ENCODE peak calls at places on chromosome 6, in five cellular contexts. U is body of pancreas, M is upper lobe of right lung, K is heart right ventricle, R is A549. G is an unnamed sample.

GRCh38 chr6:32622545-32623401 is 14.4 kb upstream of the HLA-DQA1 start:
- DNase-seq in U (peak; percentile 51), M (no peak), K (no peak), R (no peak), G (no peak)

GRCh38 chr6:143964667-143965066 is 43.4 kb downstream of the PLAGL1 start:
- DNase-seq in U (no peak), M (no peak), K (peak; percentile 18), R (no peak), G (no peak)

GRCh38 chr6:32413427-32414047 is 6.6 kb upstream of the BTNL2 start:
- DNase-seq in U (peak; percentile 78), M (peak; percentile 89), K (peak; percentile 72), R (peak; percentile 37), G (peak; percentile 81)

GRCh38 chr6:163193326-163193725 is 221.2 kb upstream of the QKI start:
- DNase-seq in U (no peak), M (no peak), K (no peak), R (no peak), G (no peak)

GRCh38 chr6:15793288-15793687 is 130.5 kb upstream of the DTNBP1 start:
- DNase-seq in U (no peak), M (no peak), K (peak; percentile 5), R (no peak), G (no peak)

GRCh38 chr6:25369043-25369442 is 89.9 kb downstream of the CARMIL1 start:
- DNase-seq in U (peak; percentile 51), M (no peak), K (peak; percentile 28), R (no peak), G (no peak)

GRCh38 chr6:110287462-110288341 is 70.4 kb downstream of the METTL24 start:
- DNase-seq in U (peak; percentile 9), M (no peak), K (no peak), R (no peak), G (no peak)

GRCh38 chr6:148436466-148436865 is 93.8 kb downstream of the SASH1 start:
- DNase-seq in U (no peak), M (no peak), K (no peak), R (no peak), G (no peak)

GRCh38 chr6:117346142-117346930 is 79.4 kb downstream of the ROS1 start:
- DNase-seq in U (no peak), M (no peak), K (no peak), R (peak; percentile 8), G (no peak)

GRCh38 chr6:33894438-33894837 is 90.6 kb upstream of the MLN start:
- DNase-seq in U (no peak), M (no peak), K (peak; percentile 22), R (no peak), G (no peak)

GRCh38 chr6:166626177-166627038 is 643 bp downstream of the RPS6KA2 start:
- DNase-seq in U (peak; percentile 56), M (peak; percentile 77), K (no peak), R (no peak), G (no peak)

GRCh38 chr6:36127462-36128016 is 2.8 kb upstream of the MAPK13 start:
- DNase-seq in U (peak; percentile 31), M (peak; percentile 82), K (no peak), R (peak; percentile 40), G (no peak)

GRCh38 chr6:49527315-49527714 is 23.2 kb upstream of the C6orf141 start:
- DNase-seq in U (no peak), M (no peak), K (no peak), R (no peak), G (no peak)

GRCh38 chr6:14799928-14800327 is 445.9 kb upstream of the JARID2 start:
- DNase-seq in U (peak; percentile 72), M (no peak), K (peak; percentile 88), R (peak; percentile 6), G (no peak)

GRCh38 chr6:139392834-139393233 is 18.4 kb upstream of the CITED2 start:
- DNase-seq in U (no peak), M (no peak), K (no peak), R (no peak), G (no peak)

GRCh38 chr6:169838291-169839028 is 87.0 kb downstream of the ERMARD start:
- DNase-seq in U (no peak), M (no peak), K (no peak), R (no peak), G (no peak)

GRCh38 chr6:108541843-108542795 is 18.6 kb upstream of the FOXO3 start:
- DNase-seq in U (peak; percentile 82), M (no peak), K (peak; percentile 72), R (peak; percentile 40), G (no peak)

GRCh38 chr6:72825265-72825918 is 203.5 kb downstream of the KCNQ5 start:
- DNase-seq in U (no peak), M (no peak), K (no peak), R (no peak), G (no peak)

GRCh38 chr6:166490671-166491500 is 95.6 kb downstream of the RAMACL start:
- DNase-seq in U (peak; percentile 4), M (no peak), K (no peak), R (no peak), G (no peak)

GRCh38 chr6:140138311-140138994 is 764.0 kb upstream of the CITED2 start:
- DNase-seq in U (no peak), M (no peak), K (no peak), R (no peak), G (no peak)

GRCh38 chr6:30782425-30783014 is 38.2 kb upstream of the IER3 start:
- DNase-seq in U (no peak), M (no peak), K (no peak), R (peak; percentile 33), G (no peak)

GRCh38 chr6:2412731-2413130 is 167.3 kb upstream of the GMDS start:
- DNase-seq in U (no peak), M (no peak), K (no peak), R (no peak), G (no peak)

GRCh38 chr6:69422474-69422873 is 374.3 kb downstream of the LMBRD1 start:
- DNase-seq in U (no peak), M (no peak), K (no peak), R (no peak), G (no peak)

GRCh38 chr6:148628251-148628650 is 118.6 kb upstream of the UST start:
- DNase-seq in U (no peak), M (no peak), K (no peak), R (no peak), G (no peak)

GRCh38 chr6:31711233-31711632 is 3.9 kb upstream of the LY6G6D start:
- DNase-seq in U (no peak), M (no peak), K (no peak), R (no peak), G (no peak)

GRCh38 chr6:1485678-1486077 is 96.3 kb downstream of the FOXF2 start:
- DNase-seq in U (no peak), M (no peak), K (no peak), R (peak; percentile 75), G (no peak)

GRCh38 chr6:140393665-140394064 is 1019.2 kb upstream of the CITED2 start:
- DNase-seq in U (no peak), M (no peak), K (no peak), R (no peak), G (no peak)

GRCh38 chr6:84805145-84805544 is 40.7 kb upstream of the TBX18 start:
- DNase-seq in U (no peak), M (no peak), K (no peak), R (no peak), G (no peak)

GRCh38 chr6:84798257-84798656 is 33.9 kb upstream of the TBX18 start:
- DNase-seq in U (no peak), M (no peak), K (no peak), R (no peak), G (no peak)

GRCh38 chr6:84804720-84805119 is 40.3 kb upstream of the TBX18 start:
- DNase-seq in U (no peak), M (no peak), K (no peak), R (no peak), G (no peak)

GRCh38 chr6:84796343-84796742 is 31.9 kb upstream of the TBX18 start:
- DNase-seq in U (no peak), M (no peak), K (no peak), R (no peak), G (no peak)

DNA sequence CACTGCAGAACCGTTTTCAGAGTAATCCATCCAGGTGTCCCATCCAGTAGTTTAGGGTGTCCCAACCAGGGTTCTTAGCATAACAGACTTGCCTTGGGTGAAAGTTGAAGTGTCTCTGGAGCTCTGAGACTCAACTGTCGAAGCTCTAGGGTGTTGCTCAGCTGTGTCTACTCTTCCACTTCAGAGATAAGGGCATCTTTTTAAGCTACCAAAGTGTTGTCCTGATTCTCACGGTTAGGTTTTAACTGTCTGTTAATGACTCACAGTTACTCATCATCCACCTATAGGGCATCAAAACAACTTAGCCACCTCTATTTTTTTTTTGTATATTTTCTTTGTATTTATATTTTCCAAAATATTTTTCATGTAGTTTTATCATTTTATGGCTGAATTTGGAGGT is 36.9 kb upstream of the TBX18 start:
- DNase-seq in U (no peak), M (no peak), K (no peak), R (no peak), G (no peak)
- H3K4me3 ChIP-seq in U (no peak overlapping the region), M (no peak overlapping the region), K (no peak overlapping the region), R (no peak overlapping the region), G (no peak overlapping the region)

DNA sequence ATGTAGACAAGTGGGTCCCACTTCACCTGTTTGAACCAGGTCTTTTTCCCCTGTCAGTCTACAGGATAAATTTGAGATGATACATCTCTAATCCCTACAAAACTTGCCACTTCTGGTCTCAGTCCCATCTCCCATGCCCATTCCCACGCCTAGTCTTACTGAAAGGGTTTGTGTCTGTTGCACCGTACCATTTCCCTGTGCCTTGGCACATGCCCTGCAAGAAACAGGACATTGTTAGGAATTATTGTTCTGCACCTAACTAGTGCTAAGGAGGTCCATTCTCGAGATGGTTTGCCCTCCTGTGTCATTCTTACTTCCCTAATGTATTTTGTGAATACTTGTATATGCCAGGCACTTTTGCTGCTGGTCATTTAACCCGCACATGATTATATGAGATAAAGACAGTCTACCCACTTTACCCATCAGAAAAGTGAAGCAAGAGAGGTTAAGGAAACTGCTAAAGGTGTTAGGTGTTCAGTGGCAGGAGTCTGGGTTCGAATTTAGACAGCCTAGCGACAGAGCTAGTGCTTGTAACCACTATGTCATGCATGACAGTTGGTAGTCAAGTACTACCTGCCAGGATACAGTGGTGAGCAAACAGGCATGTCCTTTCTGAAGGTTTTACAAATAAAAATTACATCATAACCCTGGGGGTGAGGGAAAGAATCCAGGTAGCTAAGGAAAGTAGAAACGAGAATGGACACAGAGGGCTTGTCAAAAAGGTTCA is 12.7 kb downstream of the FAM217A start:
- DNase-seq in U (no peak), M (no peak), K (no peak), R (no peak), G (no peak)
- TF ChIP-seq CTCF in U (no peak), M (no peak), K (no peak), R (no peak), G (no peak)

GRCh38 chr6:52013035-52013434 is 74.4 kb downstream of the PKHD1 start:
- DNase-seq in U (peak; percentile 19), M (no peak), K (no peak), R (no peak), G (no peak)

GRCh38 chr6:52016918-52017748 is 70.3 kb downstream of the PKHD1 start:
- DNase-seq in U (peak; percentile 36), M (no peak), K (no peak), R (no peak), G (no peak)

GRCh38 chr6:52012582-52012981 is 74.8 kb downstream of the PKHD1 start:
- DNase-seq in U (no peak), M (no peak), K (no peak), R (no peak), G (no peak)

GRCh38 chr6:52015953-52016352 is 71.5 kb downstream of the PKHD1 start:
- DNase-seq in U (no peak), M (no peak), K (no peak), R (no peak), G (no peak)

GRCh38 chr6:52014391-52014790 is 73.0 kb downstream of the PKHD1 start:
- DNase-seq in U (no peak), M (no peak), K (no peak), R (no peak), G (no peak)
- H3K4me3 ChIP-seq in U (no peak overlapping the region), M (no peak overlapping the region), K (no peak overlapping the region), R (no peak overlapping the region), G (no peak overlapping the region)

GRCh38 chr6:137625808-137626207 is 131.6 kb upstream of the OLIG3 start:
- DNase-seq in U (no peak), M (no peak), K (no peak), R (peak; percentile 3), G (no peak)
- TF ChIP-seq CTCF in U (no peak), M (no peak), K (no peak), R (no peak), G (no peak)

G was measured in coronary artery.